ENCODE peak calls at places on chromosomes 6 and 20, in five cellular contexts. X is activated T-helper 1 cell treated with anti-CD3 and anti-CD28 coated beads, Interleukin-12 subunit alpha, Interleukin-12 subunit beta, Interleukin-2, Interleukin-4 antibody, amounts not matched to agents 30 ng/mL and 10 ng/mL and 1 ng/mL, durations not matched to agents 14 hours and 24 hours and 36 hours; S is NCI-H1417; U is EL; A is EH. P is an unnamed sample.

GRCh38 chr6:151300267-151300930 is 60.6 kb downstream of the AKAP12 start:
- DNase-seq in X (no peak), S (no peak), U (no peak), A (peak; percentile 39), P (no peak)

GRCh38 chr6:52053038-52053704 is 34.2 kb downstream of the PKHD1 start:
- DNase-seq in X (no peak), S (no peak), U (no peak), A (no peak), P (no peak)

GRCh38 chr6:163296835-163297519 is 117.5 kb upstream of the QKI start:
- DNase-seq in X (no peak), S (no peak), U (no peak), A (no peak), P (no peak)

GRCh38 chr20:346640-347316 is at the start of gene NRSN2:
- DNase-seq in X (no peak), S (peak; percentile 88), U (peak; percentile 76), A (peak; percentile 77), P (peak; percentile 82)

GRCh38 chr6:35824552-35825192 is 19.5 kb downstream of the LHFPL5 start:
- DNase-seq in X (no peak), S (no peak), U (no peak), A (no peak), P (no peak)

GRCh38 chr6:151847064-151847463 is 39.6 kb downstream of the ESR1 start:
- DNase-seq in X (no peak), S (no peak), U (peak; percentile 32), A (peak; percentile 60), P (peak; percentile 38)

GRCh38 chr6:44855562-44856494 is 468.3 kb downstream of the CDC5L start:
- DNase-seq in X (no peak), S (peak; percentile 76), U (peak; percentile 35), A (peak; percentile 81), P (peak; percentile 28)

GRCh38 chr6:76644231-76644630 is 571.8 kb upstream of the IMPG1 start:
- DNase-seq in X (no peak), S (no peak), U (no peak), A (no peak), P (no peak)

GRCh38 chr6:25220853-25221252 is 58.3 kb upstream of the CARMIL1 start:
- DNase-seq in X (no peak), S (no peak), U (no peak), A (no peak), P (no peak)

GRCh38 chr20:10219452-10219791 is 792 bp downstream of the SNAP25 start:
- DNase-seq in X (peak; percentile 59), S (peak; percentile 57), U (peak; percentile 66), A (peak; percentile 64), P (peak; percentile 92)

GRCh38 chr6:30895343-30895742 is 11.0 kb downstream of the DDR1 start:
- DNase-seq in X (no peak), S (no peak), U (no peak), A (no peak), P (no peak)

GRCh38 chr20:15320941-15321340 is 983.5 kb upstream of the FLRT3 start:
- DNase-seq in X (no peak), S (no peak), U (no peak), A (peak; percentile 13), P (peak; percentile 27)

GRCh38 chr6:134532694-134533624 is 215.0 kb upstream of the SGK1 start:
- DNase-seq in X (no peak), S (no peak), U (no peak), A (no peak), P (no peak)

GRCh38 chr6:170445487-170445886 is 107.6 kb downstream of the PSMB1 start:
- DNase-seq in X (no peak), S (no peak), U (no peak), A (no peak), P (peak; percentile 45)

GRCh38 chr20:10278416-10278815 is 59.8 kb downstream of the SNAP25 start:
- DNase-seq in X (no peak), S (no peak), U (no peak), A (no peak), P (no peak)

GRCh38 chr6:41536884-41537347 is 9.3 kb upstream of the FOXP4 start:
- DNase-seq in X (no peak), S (peak; percentile 65), U (no peak), A (no peak), P (no peak)

GRCh38 chr6:154931741-154932424 is 63.2 kb upstream of the TIAM2 start:
- DNase-seq in X (no peak), S (no peak), U (peak; percentile 56), A (peak; percentile 74), P (peak; percentile 84)

GRCh38 chr6:36694616-36695015 is 3.0 kb upstream of the RAB44 start:
- DNase-seq in X (no peak), S (no peak), U (no peak), A (no peak), P (no peak)

GRCh38 chr6:6751615-6752014 is 163.1 kb downstream of the LY86 start:
- DNase-seq in X (no peak), S (no peak), U (no peak), A (no peak), P (peak; percentile 43)

GRCh38 chr6:47360388-47360787 is 50.7 kb upstream of the TNFRSF21 start:
- DNase-seq in X (no peak), S (no peak), U (no peak), A (no peak), P (no peak)

GRCh38 chr6:18432180-18432579 is 45.0 kb downstream of the RNF144B start:
- DNase-seq in X (no peak), S (no peak), U (peak; percentile 60), A (peak; percentile 45), P (peak; percentile 71)

GRCh38 chr6:129677634-129678325 is 32.2 kb downstream of the ARHGAP18 start:
- DNase-seq in X (no peak), S (no peak), U (no peak), A (no peak), P (no peak)

GRCh38 chr6:111888928-111889696 is 15.9 kb upstream of the FYN start:
- DNase-seq in X (no peak), S (peak; percentile 19), U (peak; percentile 56), A (peak; percentile 61), P (no peak)

GRCh38 chr6:157343732-157344131 is 20.4 kb upstream of the TMEM242 start:
- DNase-seq in X (no peak), S (no peak), U (no peak), A (no peak), P (no peak)

GRCh38 chr6:22320750-22321149 is 23.9 kb upstream of the PRL start:
- DNase-seq in X (no peak), S (no peak), U (peak; percentile 91), A (peak; percentile 95), P (peak; percentile 45)

GRCh38 chr6:99216959-99217358 is 132.5 kb downstream of the FAXC start:
- DNase-seq in X (no peak), S (no peak), U (no peak), A (no peak), P (no peak)

GRCh38 chr6:161162722-161163121 is 111.1 kb downstream of the AGPAT4 start:
- DNase-seq in X (no peak), S (no peak), U (no peak), A (no peak), P (no peak)

GRCh38 chr6:364609-365540 is 26.7 kb upstream of the IRF4 start:
- DNase-seq in X (no peak), S (no peak), U (no peak), A (no peak), P (no peak)

P was measured in foreskin fibroblast.